ENCODE peak calls at places on chromosomes 12 and 14, in six cellular contexts. X, S, Z, P, L and N are unnamed samples.
A peak's percentile ranks its signal among the peaks of the same experiment; 100 is the strongest.

GRCh38 chr14:21529515-21529914 is 3.4 kb upstream of the SALL2 start:
- DNase-seq in X (no peak), S (no peak), Z (no peak), P (no peak), L (no peak), N (no peak)

GRCh38 chr12:116050266-116050665 is 227.2 kb downstream of the MED13L start:
- DNase-seq in X (no peak), S (no peak), Z (no peak), P (no peak), L (no peak), N (no peak)

GRCh38 chr14:100662850-100663527 is 63.7 kb upstream of the DLK1 start:
- DNase-seq in X (peak; percentile 37), S (peak; percentile 87), Z (peak; percentile 81), P (peak; percentile 38), L (no peak), N (peak; percentile 42)

GRCh38 chr12:48004039-48004940 is at the start of gene COL2A1:
- DNase-seq in X (no peak), S (no peak), Z (no peak), P (no peak), L (no peak), N (no peak)

GRCh38 chr14:72291908-72292688 is 359.9 kb downstream of the RGS6 start:
- DNase-seq in X (no peak), S (no peak), Z (no peak), P (no peak), L (no peak), N (no peak)

GRCh38 chr12:83996671-83997070 is 915.9 kb downstream of the SLC6A15 start:
- DNase-seq in X (no peak), S (no peak), Z (no peak), P (no peak), L (no peak), N (no peak)

GRCh38 chr12:75724913-75725312 is 213.5 kb upstream of the KRR1 start:
- DNase-seq in X (no peak), S (no peak), Z (no peak), P (no peak), L (no peak), N (no peak)

GRCh38 chr12:92735131-92735721 is 32.4 kb downstream of the PLEKHG7 start:
- DNase-seq in X (no peak), S (no peak), Z (no peak), P (no peak), L (no peak), N (no peak)

GRCh38 chr14:75547552-75548250 is 25.4 kb downstream of the BATF start:
- DNase-seq in X (no peak), S (no peak), Z (no peak), P (no peak), L (no peak), N (no peak)

GRCh38 chr12:71492604-71493003 is 53.0 kb downstream of the LGR5 start:
- DNase-seq in X (no peak), S (no peak), Z (no peak), P (no peak), L (no peak), N (no peak)
- H3K27ac ChIP-seq in X (no peak overlapping the region), S (no peak overlapping the region), Z (no peak overlapping the region), P (no peak overlapping the region), L (no peak overlapping the region), N (no peak overlapping the region)

DNA sequence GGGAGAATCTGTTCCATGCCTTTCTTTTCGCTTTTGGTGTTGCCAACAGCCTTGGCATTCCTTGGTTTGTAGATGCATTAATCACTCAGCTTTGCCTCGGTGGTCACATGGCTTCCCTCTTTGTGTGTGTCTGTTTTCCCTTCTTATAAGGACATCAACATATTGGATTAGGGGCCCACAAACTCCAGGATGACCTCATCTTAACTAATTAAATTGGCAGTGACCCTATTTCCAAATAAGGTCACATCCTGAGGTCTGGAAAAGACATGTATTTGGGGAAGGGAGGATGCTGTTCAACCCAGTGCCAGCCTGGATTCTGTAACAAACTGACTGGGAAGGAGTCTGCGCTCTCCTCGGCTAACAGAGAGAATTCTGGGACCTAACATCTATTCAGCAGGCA is 365.7 kb upstream of the FKBP4 start:
- DNase-seq in X (no peak), S (no peak), Z (no peak), P (no peak), L (no peak), N (no peak)
- H3K27ac ChIP-seq in X (no peak overlapping the region), S (peak overlapping the region; percentile 91), Z (no peak overlapping the region), P (no peak overlapping the region), L (no peak overlapping the region), N (no peak overlapping the region)

GRCh38 chr14:51479584-51480305 is 172.0 kb upstream of the FRMD6 start:
- DNase-seq in X (no peak), S (no peak), Z (no peak), P (no peak), L (no peak), N (no peak)
- H3K27ac ChIP-seq in X (no peak overlapping the region), S (no peak overlapping the region), Z (no peak overlapping the region), P (no peak overlapping the region), L (no peak overlapping the region), N (no peak overlapping the region)

DNA sequence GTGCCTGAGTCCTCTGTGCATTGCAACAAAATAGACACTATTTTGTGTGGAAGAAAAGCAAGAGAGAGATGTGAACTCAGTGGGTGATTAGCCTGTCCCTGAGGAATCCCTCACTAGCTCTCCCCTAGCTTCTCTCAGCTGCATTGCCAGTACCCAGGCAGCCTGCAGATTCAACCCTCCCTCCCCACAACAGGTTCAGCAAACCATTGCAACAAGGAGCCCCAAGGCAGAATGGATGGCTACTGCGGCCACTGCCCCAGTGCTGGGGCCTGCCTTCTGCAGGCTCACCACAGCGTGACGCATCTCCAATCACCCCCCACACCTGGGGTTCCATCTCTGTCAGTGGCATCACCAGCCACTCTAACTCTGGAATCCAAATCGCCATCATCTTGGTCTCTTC is 2.3 kb downstream of the CRACR2A start:
- DNase-seq in X (no peak), S (no peak), Z (no peak), P (no peak), L (no peak), N (no peak)
- H3K27ac ChIP-seq in X (peak overlapping the region; percentile 26), S (no peak overlapping the region), Z (no peak overlapping the region), P (peak overlapping the region; percentile 93), L (no peak overlapping the region), N (no peak overlapping the region)

GRCh38 chr12:2455410-2455809 is 339.4 kb upstream of the FKBP4 start:
- DNase-seq in X (no peak), S (no peak), Z (no peak), P (no peak), L (no peak), N (no peak)
- H3K27ac ChIP-seq in X (no peak overlapping the region), S (no peak overlapping the region), Z (no peak overlapping the region), P (no peak overlapping the region), L (no peak overlapping the region), N (no peak overlapping the region)

DNA sequence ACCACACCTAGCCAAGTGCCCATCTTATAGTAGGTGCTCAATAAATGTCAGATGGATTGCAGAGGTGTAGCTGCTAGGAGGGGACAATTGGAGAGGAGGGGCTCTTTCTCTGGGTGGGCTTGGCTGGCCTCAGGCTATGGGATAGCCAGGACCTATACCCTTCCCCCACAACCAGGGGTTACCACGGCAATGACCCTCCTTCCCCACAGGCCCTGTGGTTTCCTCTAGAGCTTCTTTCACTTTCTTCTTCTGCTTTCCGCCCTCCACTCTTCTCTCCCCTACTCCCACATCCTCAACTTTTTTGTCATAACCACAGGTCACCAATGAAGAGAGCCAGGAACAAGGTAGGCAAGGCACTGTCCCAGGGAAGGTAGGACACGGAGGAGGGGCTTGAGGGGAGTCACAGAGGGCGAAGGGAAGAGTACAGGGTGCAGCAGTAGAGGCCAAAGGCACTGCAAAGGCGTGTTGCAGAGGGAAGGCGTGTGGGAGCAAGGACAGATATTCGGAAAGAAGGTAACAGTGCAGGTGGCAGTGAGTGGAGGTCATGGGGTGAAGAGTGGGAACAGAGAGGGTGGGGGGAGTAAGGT is 1.9 kb upstream of the ITGB7 start:
- DNase-seq in X (no peak), S (peak; percentile 47), Z (no peak), P (no peak), L (no peak), N (peak; percentile 44)
- H3K27ac ChIP-seq in X (peak overlapping the region; percentile 57), S (no peak overlapping the region), Z (no peak overlapping the region), P (peak overlapping the region; percentile 58), L (peak overlapping the region; percentile 49), N (peak overlapping the region; percentile 28)

DNA sequence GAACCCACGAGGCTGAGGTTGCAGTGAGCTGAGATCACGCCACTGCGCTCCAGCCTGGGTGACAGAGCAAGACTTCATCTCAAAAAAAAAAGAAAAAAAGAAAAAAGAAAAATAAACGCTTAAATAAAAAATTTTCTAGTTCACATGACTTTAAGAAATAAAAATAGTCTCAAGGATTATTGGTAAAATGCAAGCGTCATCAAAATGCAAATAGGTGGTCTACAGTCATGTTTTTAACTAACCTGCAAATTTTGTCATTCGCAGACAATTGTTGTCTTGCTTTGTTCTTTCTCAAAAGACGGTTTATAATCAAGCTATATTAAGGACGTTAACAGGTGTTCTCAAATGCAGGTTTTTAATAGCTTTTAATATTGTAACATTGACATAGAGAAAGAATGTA is 22.4 kb downstream of the TXNRD1 start:
- DNase-seq in X (no peak), S (no peak), Z (no peak), P (no peak), L (no peak), N (no peak)
- H3K27ac ChIP-seq in X (no peak overlapping the region), S (no peak overlapping the region), Z (no peak overlapping the region), P (no peak overlapping the region), L (no peak overlapping the region), N (no peak overlapping the region)

GRCh38 chr12:46179693-46180452 is 89.0 kb downstream of the SLC38A1 start:
- DNase-seq in X (no peak), S (no peak), Z (no peak), P (no peak), L (no peak), N (no peak)
- H3K27ac ChIP-seq in X (no peak overlapping the region), S (no peak overlapping the region), Z (no peak overlapping the region), P (no peak overlapping the region), L (no peak overlapping the region), N (no peak overlapping the region)